ENCODE peak calls at places on chromosomes 2 and 18, in six cellular contexts. E is stimulated activated CD4-positive, alpha-beta T cell treated with anti-CD3 and anti-CD28 coated beads, Interleukin-15, amount 100 ng/mL, for 48 hours; K is psoas muscle; C is HL-60; Y is cardiac fibroblast; Q is anterior cingulate cortex. R is an unnamed sample.
A peak's percentile ranks its signal among the peaks of the same experiment; 100 is the strongest.

GRCh38 chr2:183063083-183063482 is 15.5 kb upstream of the DUSP19 start:
- DNase-seq in Q (no peak), E (no peak), Y (peak; percentile 92), C (no peak), K (no peak), R (no peak)

GRCh38 chr2:177282101-177282573 is 17.6 kb upstream of the NFE2L2 start:
- DNase-seq in Y (no peak), C (no peak), Q (no peak), K (no peak), E (no peak), R (peak; percentile 71)

GRCh38 chr18:48798334-48799197 is 152.2 kb downstream of the SMAD7 start:
- DNase-seq in Q (no peak), C (no peak), K (no peak), E (no peak), Y (no peak), R (peak; percentile 81)

GRCh38 chr2:216283038-216283900 is 89.0 kb downstream of the MARCHF4 start:
- DNase-seq in C (no peak), Q (no peak), Y (no peak), K (no peak), E (peak; percentile 13), R (no peak)

GRCh38 chr2:103445356-103445755 is 683.5 kb downstream of the TMEM182 start:
- DNase-seq in K (no peak), Y (no peak), E (no peak), C (no peak), Q (no peak), R (no peak)

GRCh38 chr2:32787207-32787606 is 159.4 kb downstream of the TTC27 start:
- DNase-seq in Y (no peak), C (no peak), K (no peak), Q (no peak), E (no peak), R (no peak)

GRCh38 chr2:69309336-69310048 is 77.5 kb downstream of the GFPT1 start:
- DNase-seq in C (no peak), Q (no peak), Y (peak; percentile 73), K (no peak), E (no peak), R (peak; percentile 64)

GRCh38 chr2:8554296-8554806 is 127.5 kb upstream of the ID2 start:
- DNase-seq in C (no peak), Q (no peak), K (no peak), Y (no peak), E (no peak), R (no peak)

GRCh38 chr2:136132840-136133570 is 15.1 kb upstream of the CXCR4 start:
- DNase-seq in K (no peak), Q (no peak), E (no peak), Y (no peak), C (no peak), R (no peak)

GRCh38 chr2:171210864-171211431 is 50.3 kb upstream of the TLK1 start:
- DNase-seq in K (no peak), E (peak; percentile 12), Q (no peak), C (no peak), Y (no peak), R (no peak)